ENCODE peak calls at places on chromosomes 12 and 14, in six cellular contexts. A, C, Q, Y, X and D are unnamed samples.

GRCh38 chr12:111766608-111767361 is at the start of gene ALDH2:
- DNase-seq in Q (peak), X (peak), Y (peak), C (peak), A (peak), D (peak)

GRCh38 chr12:41801261-41801660 is 343.4 kb downstream of the GXYLT1 start:
- DNase-seq in Q (no peak), X (no peak), Y (no peak), C (no peak), A (no peak), D (no peak)

GRCh38 chr14:41785696-41786095 is 179.0 kb downstream of the LRFN5 start:
- DNase-seq in A (no peak), Y (no peak), C (no peak), Q (no peak), X (no peak), D (no peak)

GRCh38 chr14:49677643-49678042 is 10.4 kb downstream of the POLE2 start:
- DNase-seq in Q (no peak), A (peak), C (no peak), X (no peak), Y (no peak), D (no peak)

GRCh38 chr14:85917631-85918030 is 387.7 kb downstream of the FLRT2 start:
- DNase-seq in A (no peak), X (no peak), C (no peak), Q (no peak), Y (no peak), D (no peak)

GRCh38 chr14:69574266-69574953 is at the start of gene CCDC177:
- DNase-seq in Q (no peak), X (peak), A (peak), C (no peak), Y (peak), D (no peak)

GRCh38 chr14:95156765-95157194 is 549 bp downstream of the DICER1 start:
- DNase-seq in C (peak), Y (peak), Q (peak), A (peak), X (peak), D (peak)

GRCh38 chr14:56555921-56556570 is 23.6 kb upstream of the TMEM260 start:
- DNase-seq in X (no peak), A (peak), C (no peak), Y (no peak), Q (no peak), D (no peak)

GRCh38 chr14:20681348-20682126 is 2.8 kb upstream of the RNASE4 start:
- DNase-seq in A (peak), C (peak), Q (peak), X (peak), Y (peak), D (peak)

GRCh38 chr14:77098470-77099353 is 654 bp downstream of the CIPC start:
- DNase-seq in Y (peak), C (peak), Q (peak), A (peak), X (no peak), D (peak)

GRCh38 chr14:101758913-101759593 is 2.5 kb upstream of the PPP2R5C start:
- DNase-seq in A (no peak), C (no peak), Q (no peak), Y (no peak), X (no peak), D (no peak)

GRCh38 chr12:107369006-107369405 is 275.7 kb upstream of the CRY1 start:
- DNase-seq in A (no peak), Y (no peak), X (no peak), Q (no peak), C (no peak), D (no peak)

GRCh38 chr12:52293926-52294325 is 2.6 kb upstream of the KRT81 start:
- DNase-seq in A (no peak), Q (no peak), X (no peak), C (no peak), Y (no peak), D (no peak)

GRCh38 chr12:34287986-34288962 is 266.0 kb downstream of the ALG10 start:
- DNase-seq in Q (no peak), X (peak), C (peak), A (no peak), Y (no peak), D (no peak)

GRCh38 chr14:105197274-105197673 is 16.2 kb upstream of the NUDT14 start:
- DNase-seq in C (peak), Q (no peak), A (no peak), Y (no peak), X (no peak), D (no peak)

GRCh38 chr14:24429395-24430142 is at the start of the genes CBLN3 and KHNYN:
- DNase-seq in A (peak), Q (peak), Y (peak), C (peak), X (peak), D (peak)

GRCh38 chr14:104138098-104138890 is at the start of gene KIF26A:
- DNase-seq in Q (no peak), C (peak), A (peak), Y (peak), X (peak), D (no peak)

GRCh38 chr12:95663525-95663924 is 112.2 kb upstream of the USP44 start:
- DNase-seq in Y (no peak), C (no peak), X (no peak), A (no peak), Q (no peak), D (no peak)

GRCh38 chr12:8827551-8828347 is 5.3 kb downstream of the A2ML1 start:
- DNase-seq in Y (no peak), C (no peak), X (no peak), Q (no peak), A (no peak), D (no peak)

GRCh38 chr14:40115583-40115982 is 683.4 kb upstream of the FBXO33 start:
- DNase-seq in C (no peak), A (no peak), X (no peak), Q (no peak), Y (no peak), D (no peak)

GRCh38 chr14:104339829-104340228 is 201.4 kb downstream of the KIF26A start:
- DNase-seq in A (no peak), Q (no peak), X (no peak), C (no peak), Y (no peak), D (no peak)

GRCh38 chr12:21940972-21941521 is at the start of gene ABCC9:
- DNase-seq in Q (peak), Y (peak), A (no peak), X (peak), C (peak), D (peak)

GRCh38 chr12:4824415-4824814 is 85.3 kb upstream of the KCNA1 start:
- DNase-seq in Q (no peak), X (no peak), Y (no peak), C (no peak), A (peak), D (no peak)

GRCh38 chr12:16323638-16324037 is 23.8 kb upstream of the MGST1 start:
- DNase-seq in Y (no peak), A (no peak), X (no peak), Q (no peak), C (no peak), D (no peak)

GRCh38 chr12:42958271-42958674 is 368.7 kb upstream of the PRICKLE1 start:
- DNase-seq in C (peak), Y (no peak), A (no peak), X (no peak), Q (no peak), D (no peak)

GRCh38 chr12:68240975-68241374 is 12.4 kb downstream of the IL22 start:
- DNase-seq in C (peak), Y (peak), X (peak), Q (peak), A (no peak), D (no peak)

GRCh38 chr14:105201928-105202513 is 20.9 kb upstream of the NUDT14 start:
- DNase-seq in C (no peak), Q (no peak), X (no peak), A (no peak), Y (no peak), D (no peak)

GRCh38 chr12:122080149-122081107 is 1.9 kb downstream of the MLXIP start:
- DNase-seq in A (peak), Q (peak), C (peak), X (peak), Y (peak), D (peak)

GRCh38 chr12:124637586-124637985 is 70.2 kb upstream of the NCOR2 start:
- DNase-seq in Y (no peak), X (no peak), C (no peak), Q (no peak), A (no peak), D (no peak)

GRCh38 chr12:22083167-22083566 is 37.1 kb downstream of the CMAS start:
- DNase-seq in A (no peak), Q (no peak), X (no peak), C (no peak), Y (no peak), D (no peak)

GRCh38 chr14:75783602-75784313 is 122.7 kb downstream of the TTLL5 start:
- DNase-seq in Y (no peak), Q (no peak), C (no peak), A (no peak), X (no peak), D (no peak)

GRCh38 chr12:121663610-121663929 is 5.9 kb downstream of the MORN3 start:
- DNase-seq in X (no peak), Y (no peak), A (no peak), Q (no peak), C (no peak), D (no peak)

GRCh38 chr14:93331375-93332031 is 1.3 kb downstream of the BTBD7 start:
- DNase-seq in X (peak), C (peak), A (no peak), Y (peak), Q (peak), D (no peak)

GRCh38 chr14:105075364-105076295 is 10.4 kb upstream of the GPR132 start:
- DNase-seq in A (no peak), X (peak), Q (no peak), Y (peak), C (peak), D (no peak)

GRCh38 chr12:88720231-88720630 is 140.0 kb upstream of the KITLG start:
- DNase-seq in A (no peak), Q (no peak), C (no peak), Y (no peak), X (no peak), D (no peak)

GRCh38 chr12:80509781-80510556 is 65.9 kb downstream of the PTPRQ start:
- DNase-seq in A (no peak), Y (no peak), X (no peak), C (no peak), Q (no peak), D (no peak)

GRCh38 chr14:28143340-28143739 is 623.2 kb upstream of the FOXG1 start:
- DNase-seq in Y (no peak), Q (no peak), A (no peak), X (no peak), C (no peak), D (no peak)

GRCh38 chr14:28141662-28142061 is 624.9 kb upstream of the FOXG1 start:
- DNase-seq in C (no peak), A (no peak), Y (no peak), X (no peak), Q (no peak), D (no peak)

DNA sequence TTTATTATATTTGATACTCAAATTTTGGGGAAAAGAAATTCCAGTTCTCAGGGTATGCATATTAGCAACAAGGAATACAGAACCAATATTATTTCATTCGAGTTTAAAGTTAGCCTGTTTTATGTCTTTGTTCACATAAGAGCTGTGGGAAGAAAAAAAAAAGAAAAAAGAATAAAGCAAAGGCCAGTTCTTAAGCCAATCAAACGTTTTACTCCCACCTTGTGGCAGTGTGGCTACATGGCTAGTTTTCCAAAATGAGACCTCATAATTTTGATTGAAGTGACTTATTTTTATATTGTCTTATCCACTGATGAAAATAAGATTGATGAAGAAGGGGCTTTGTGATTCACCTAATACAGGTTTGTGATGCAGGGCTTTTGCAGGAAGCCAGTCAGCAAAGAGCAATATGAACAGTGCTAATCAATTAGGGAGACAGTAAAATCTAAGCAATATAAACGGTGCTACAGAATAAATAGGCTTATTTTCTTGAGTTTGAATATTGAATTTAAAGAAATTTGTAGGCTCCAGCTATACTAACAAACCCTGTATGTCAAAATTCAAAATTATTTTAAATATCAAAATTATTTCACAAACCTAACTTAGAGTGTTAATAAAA is 624.1 kb upstream of the FOXG1 start:
- DNase-seq in Q (no peak), Y (no peak), X (no peak), A (no peak), C (no peak), D (no peak)
- TF ChIP-seq CTCF in Q (no peak), Y (no peak), X (no peak), A (peak), C (no peak), D (no peak)

GRCh38 chr12:82522762-82523161 is 163.9 kb upstream of the TMTC2 start:
- DNase-seq in X (no peak), C (no peak), Q (no peak), A (no peak), Y (no peak), D (no peak)
- TF ChIP-seq POLR2A in X (no peak), C (no peak), Q (no peak), A (no peak), Y (no peak), D (no peak)

DNA sequence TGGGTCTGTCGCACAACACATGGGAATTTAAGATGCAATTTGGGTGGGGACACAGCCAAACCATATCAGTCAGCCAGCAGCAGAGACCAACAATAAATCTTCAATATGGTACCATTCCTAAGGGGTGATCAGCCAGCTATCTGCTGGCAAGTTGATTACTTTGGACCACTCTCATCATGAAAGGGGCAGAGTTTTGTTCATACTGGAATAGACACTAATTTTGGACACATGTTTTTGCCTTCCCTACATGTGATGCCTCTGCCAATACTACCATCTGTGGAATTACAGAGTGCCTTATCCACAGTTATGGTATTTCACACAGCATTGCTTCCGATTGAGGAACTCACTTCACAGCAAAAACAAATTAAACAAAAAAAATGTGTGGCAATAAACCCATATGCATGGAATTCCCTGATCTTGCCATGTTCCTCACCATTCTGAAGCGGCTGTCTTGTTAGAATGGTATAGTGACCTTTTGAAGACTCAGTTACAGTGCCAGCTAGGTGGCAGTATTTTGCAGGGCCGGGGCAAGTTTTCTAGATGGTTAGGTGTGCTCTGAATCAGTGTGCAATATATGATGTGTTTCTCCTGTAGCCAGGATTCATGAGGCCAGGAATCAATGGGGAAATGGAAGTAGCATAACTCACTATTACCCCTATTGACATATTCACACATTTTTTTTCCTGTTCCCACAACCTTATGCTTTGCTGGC is 179.0 kb upstream of the IGF1 start:
- DNase-seq in Y (no peak), C (no peak), A (no peak), X (no peak), Q (no peak), D (no peak)
- TF ChIP-seq CTCF in Y (no peak), C (no peak), A (no peak), X (no peak), Q (no peak), D (no peak)

GRCh38 chr14:44897844-44898151 is 63.9 kb downstream of the KLHL28 start:
- DNase-seq in A (no peak), X (no peak), C (no peak), Y (no peak), Q (no peak), D (no peak)
- TF ChIP-seq POLR2A in A (no peak), X (no peak), C (no peak), Y (no peak), Q (no peak), D (no peak)

DNA sequence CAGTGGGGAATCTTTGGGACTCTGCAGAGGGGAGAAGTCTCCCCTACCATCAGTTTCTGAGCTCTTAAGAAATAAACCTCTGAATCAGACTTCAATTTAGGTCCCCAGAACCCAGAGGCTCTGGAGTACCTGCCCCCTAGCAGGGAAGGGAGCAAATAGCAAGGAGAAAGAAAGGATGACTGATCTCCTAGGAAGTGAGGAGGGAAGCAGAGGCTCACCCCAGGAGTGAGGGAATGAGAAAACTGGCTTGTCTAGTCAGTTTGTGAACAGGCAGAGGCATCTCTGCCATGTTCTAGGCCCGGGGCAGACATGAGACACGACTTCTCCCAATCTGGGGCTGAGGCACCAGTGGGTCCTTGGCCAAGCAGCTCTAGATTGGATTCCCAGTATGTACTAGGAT is 24.3 kb upstream of the SMUG1 start:
- DNase-seq in Y (no peak), Q (no peak), X (no peak), A (no peak), C (no peak), D (no peak)
- TF ChIP-seq CTCF in Y (no peak), Q (no peak), X (no peak), A (no peak), C (no peak), D (no peak)

GRCh38 chr14:53954551-53955233 is 1.9 kb downstream of the BMP4 start:
- DNase-seq in X (peak), Y (peak), C (peak), Q (no peak), A (no peak), D (peak)

GRCh38 chr14:53951661-53952265 is 4.9 kb downstream of the BMP4 start:
- DNase-seq in C (no peak), A (no peak), Q (no peak), Y (peak), X (no peak), D (no peak)

GRCh38 chr14:53953828-53954550 is 2.6 kb downstream of the BMP4 start:
- DNase-seq in C (peak), Y (peak), Q (peak), A (peak), X (peak), D (no peak)

GRCh38 chr14:53952533-53952932 is 4.1 kb downstream of the BMP4 start:
- DNase-seq in A (no peak), C (no peak), Q (no peak), Y (no peak), X (no peak), D (no peak)

DNA sequence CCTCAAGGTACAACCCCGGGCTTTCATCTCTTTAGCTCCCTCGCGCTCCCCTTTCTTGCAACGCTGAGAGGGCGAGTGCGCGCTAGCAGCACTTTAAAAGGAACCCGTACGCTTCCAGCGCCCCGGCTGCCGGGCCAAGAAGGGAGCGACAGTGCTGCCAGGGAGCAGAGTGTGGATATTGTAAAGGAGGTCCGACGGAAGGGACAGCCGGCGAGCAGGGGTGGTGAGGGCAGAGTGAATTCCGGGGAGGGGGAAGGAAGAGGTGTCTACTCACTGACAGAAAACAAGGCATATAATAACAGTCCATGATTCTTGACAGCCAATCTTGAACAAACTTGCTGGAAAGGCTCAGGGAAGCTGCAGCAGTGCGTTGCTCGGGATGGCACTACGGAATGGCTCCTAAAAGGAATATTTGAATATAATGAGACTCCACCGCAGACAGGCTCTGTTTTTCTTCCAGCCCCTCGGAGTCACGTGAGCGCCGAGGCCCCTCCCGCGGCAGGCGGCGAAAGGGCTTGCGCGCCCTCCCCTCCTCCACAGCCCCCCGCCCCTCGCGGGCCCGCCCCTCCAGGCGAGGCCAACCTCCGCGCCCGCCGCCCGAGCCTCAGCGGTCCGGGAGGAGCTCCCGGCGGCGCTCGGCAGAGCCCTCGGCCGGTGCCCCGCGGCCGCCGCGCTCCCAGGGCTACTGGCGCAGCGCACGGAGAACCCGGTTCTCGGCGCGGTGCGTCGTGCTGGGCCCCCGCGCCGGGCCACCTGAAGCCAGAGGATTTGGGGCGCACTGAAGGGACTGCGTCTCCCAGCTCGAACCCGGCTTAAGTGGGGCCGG is 3.4 kb downstream of the BMP4 start:
- DNase-seq in X (peak), Q (peak), C (peak), Y (peak), A (peak), D (peak)
- TF ChIP-seq POLR2A in X (peak), Q (peak), C (peak), Y (peak), A (peak), D (peak)